ENCODE peak calls at places on chromosome 16, in five cellular contexts. P, J, G, T and M are unnamed samples.

GRCh38 chr16:5042574-5043171 is 8.9 kb upstream of the NAGPA start:
- DNase-seq in P (no peak), G (peak; percentile 28), J (no peak), T (no peak), M (no peak)

GRCh38 chr16:88510091-88510719 is 57.1 kb downstream of the ZFPM1 start:
- DNase-seq in J (no peak), P (no peak), G (no peak), T (peak; percentile 86), M (no peak)

GRCh38 chr16:86917471-86918365 is 339.4 kb downstream of the FOXL1 start:
- DNase-seq in G (no peak), P (no peak), T (no peak), J (no peak), M (no peak)

GRCh38 chr16:78684655-78685400 is 585.4 kb downstream of the WWOX start:
- DNase-seq in J (no peak), P (no peak), T (no peak), G (peak; percentile 75), M (peak; percentile 96)

GRCh38 chr16:26830716-26831115 is 236.0 kb upstream of the C16orf82 start:
- DNase-seq in P (no peak), J (no peak), G (no peak), T (no peak), M (no peak)

GRCh38 chr16:86566601-86566965 is at the start of gene FOXC2:
- DNase-seq in P (peak; percentile 94), J (no peak), G (peak; percentile 90), T (no peak), M (peak; percentile 96)

GRCh38 chr16:19294156-19294649 is 8.7 kb downstream of the CLEC19A start:
- DNase-seq in J (no peak), G (no peak), T (no peak), P (no peak), M (no peak)

GRCh38 chr16:74455213-74455612 is 33.9 kb upstream of the CLEC18B start:
- DNase-seq in J (no peak), P (no peak), G (no peak), T (no peak), M (no peak)

GRCh38 chr16:24427840-24428239 is 111.5 kb upstream of the RBBP6 start:
- DNase-seq in J (no peak), G (no peak), P (no peak), T (no peak), M (no peak)

GRCh38 chr16:48321307-48322036 is 63.7 kb downstream of the SIAH1 start:
- DNase-seq in P (no peak), G (no peak), J (no peak), T (no peak), M (no peak)

GRCh38 chr16:16805809-16806208 is 426.9 kb downstream of the NPIPA7 start:
- DNase-seq in T (no peak), G (no peak), J (no peak), P (no peak), M (no peak)

GRCh38 chr16:24784121-24784520 is 54.7 kb downstream of the TNRC6A start:
- DNase-seq in G (no peak), J (no peak), P (no peak), T (no peak), M (no peak)

GRCh38 chr16:84246679-84247077 is 6.9 kb upstream of the KCNG4 start:
- DNase-seq in P (no peak), G (no peak), T (no peak), J (no peak), M (no peak)

GRCh38 chr16:10541396-10541795 is 39.0 kb downstream of the EMP2 start:
- DNase-seq in J (no peak), G (no peak), T (no peak), P (no peak), M (no peak)

GRCh38 chr16:1291576-1291974 is 17.9 kb upstream of the UBE2I start:
- DNase-seq in T (peak; percentile 69), P (no peak), J (no peak), G (no peak), M (no peak)

GRCh38 chr16:84232060-84232459 is 7.8 kb downstream of the KCNG4 start:
- DNase-seq in P (no peak), T (no peak), J (no peak), G (no peak), M (no peak)

GRCh38 chr16:19363741-19364140 is 53.9 kb upstream of the TMC5 start:
- DNase-seq in T (no peak), J (no peak), P (no peak), G (no peak), M (no peak)

GRCh38 chr16:1876468-1876867 is 4.5 kb upstream of the MEIOB start:
- DNase-seq in P (no peak), J (no peak), G (no peak), T (no peak), M (no peak)

GRCh38 chr16:66115373-66115772 is 251.1 kb upstream of the CDH5 start:
- DNase-seq in G (no peak), P (no peak), T (no peak), J (no peak), M (no peak)

GRCh38 chr16:29892458-29892813 is 6.9 kb downstream of the SEZ6L2 start:
- DNase-seq in T (no peak), J (no peak), P (no peak), G (no peak), M (no peak)

GRCh38 chr16:58337090-58337444 is 42.2 kb upstream of the PRSS54 start:
- DNase-seq in T (no peak), G (no peak), J (no peak), P (no peak), M (no peak)

GRCh38 chr16:71425746-71426068 is 16.1 kb downstream of the TLE7 start:
- DNase-seq in J (no peak), G (no peak), P (no peak), T (no peak), M (no peak)

GRCh38 chr16:22008215-22009142 is 568 bp downstream of the MOSMO start:
- DNase-seq in J (no peak), G (peak; percentile 26), T (no peak), P (peak; percentile 27), M (no peak)

GRCh38 chr16:2295056-2295798 is 27.3 kb upstream of the RNPS1 start:
- DNase-seq in J (no peak), T (no peak), G (no peak), P (no peak), M (no peak)

GRCh38 chr16:48524348-48525200 is 85.4 kb downstream of the N4BP1 start:
- DNase-seq in P (no peak), G (no peak), J (no peak), T (no peak), M (no peak)